ENCODE peak calls at places on chromosome 12, in five cellular contexts. R is NCI-H1105; U is head of caudate nucleus; H is NCI-H2107; Y is activated CD8-positive, alpha-beta T cell treated with anti-CD3 and anti-CD28 coated beads, Interleukin-2, amount 10 ng/mL, durations not matched to agents 7 days and 5 days. M is an unnamed sample.
A peak's percentile ranks its signal among the peaks of the same experiment; 100 is the strongest.

GRCh38 chr12:120490833-120491512 is 4.9 kb upstream of the DYNLL1 start:
- DNase-seq in R (no peak), U (no peak), H (no peak), Y (no peak), M (no peak)

GRCh38 chr12:42696424-42697149 is 107.0 kb upstream of the PRICKLE1 start:
- DNase-seq in R (no peak), U (no peak), H (no peak), Y (no peak), M (no peak)

GRCh38 chr12:121657305-121658008 is 12.0 kb downstream of the MORN3 start:
- DNase-seq in R (no peak), U (no peak), H (no peak), Y (no peak), M (no peak)

GRCh38 chr12:76085159-76085868 is 829 bp upstream of the NAP1L1 start:
- DNase-seq in R (peak; percentile 74), U (no peak), H (peak; percentile 7), Y (peak; percentile 79), M (no peak)

GRCh38 chr12:102824218-102824835 is 92.7 kb downstream of the PAH start:
- DNase-seq in R (no peak), U (peak; percentile 4), H (no peak), Y (peak; percentile 26), M (peak; percentile 25)

GRCh38 chr12:124441443-124442190 is 125.8 kb downstream of the NCOR2 start:
- DNase-seq in R (no peak), U (no peak), H (no peak), Y (no peak), M (no peak)

GRCh38 chr12:24879644-24880043 is 69.3 kb downstream of the BCAT1 start:
- DNase-seq in R (no peak), U (no peak), H (no peak), Y (no peak), M (no peak)

GRCh38 chr12:9888665-9889273 is 7.5 kb downstream of the KLRF2 start:
- DNase-seq in R (no peak), U (no peak), H (no peak), Y (no peak), M (no peak)

M was measured in glutamatergic neuron.